ENCODE peak calls at places on chromosomes 2 and 18, in four cellular contexts. One of them, this sample, is unnamed.

GRCh38 chr2:236667526-236667925 is 97.9 kb downstream of the ACKR3 start:
- DNase-seq in K562: no peak
- DNase-seq in HCT116: no peak
- DNase-seq in HepG2: no peak
- DNase-seq in this sample: no peak

GRCh38 chr2:55134316-55134706 is 84.1 kb upstream of the RTN4 start:
- DNase-seq in K562: no peak
- DNase-seq in HCT116: no peak
- DNase-seq in HepG2: no peak
- DNase-seq in this sample: no peak

GRCh38 chr2:213315168-213315876 is 31.1 kb downstream of the SPAG16 start:
- DNase-seq in HepG2: no peak
- DNase-seq in K562: no peak
- DNase-seq in HCT116: no peak
- DNase-seq in this sample: no peak

GRCh38 chr18:33128581-33128980 is 311.9 kb downstream of the CCDC178 start:
- DNase-seq in K562: no peak
- DNase-seq in HCT116: no peak
- DNase-seq in HepG2: no peak
- DNase-seq in this sample: peak

GRCh38 chr2:157508676-157509075 is 64.8 kb upstream of the CYTIP start:
- DNase-seq in HCT116: no peak
- DNase-seq in HepG2: no peak
- DNase-seq in K562: no peak
- DNase-seq in this sample: no peak

GRCh38 chr2:186595219-186595618 is 5.4 kb downstream of the ITGAV start:
- DNase-seq in K562: peak
- DNase-seq in HepG2: peak
- DNase-seq in HCT116: no peak
- DNase-seq in this sample: no peak

GRCh38 chr2:145012806-145013205 is 492.9 kb upstream of the ZEB2 start:
- DNase-seq in HepG2: no peak
- DNase-seq in K562: no peak
- DNase-seq in HCT116: no peak
- DNase-seq in this sample: no peak

GRCh38 chr2:62404948-62405347 is 101.0 kb downstream of the TMEM17 start:
- DNase-seq in K562: no peak
- DNase-seq in HCT116: no peak
- DNase-seq in HepG2: no peak
- DNase-seq in this sample: no peak

GRCh38 chr2:8215982-8216381 is 465.9 kb upstream of the ID2 start:
- DNase-seq in HCT116: no peak
- DNase-seq in HepG2: no peak
- DNase-seq in K562: no peak
- DNase-seq in this sample: no peak

GRCh38 chr2:230885467-230886130 is 20.9 kb downstream of the ITM2C start:
- DNase-seq in HCT116: no peak
- DNase-seq in HepG2: no peak
- DNase-seq in K562: peak
- DNase-seq in this sample: no peak

GRCh38 chr2:43539991-43540860 is 55.6 kb downstream of the THADA start:
- DNase-seq in HCT116: no peak
- DNase-seq in K562: no peak
- DNase-seq in HepG2: no peak
- DNase-seq in this sample: no peak

GRCh38 chr2:1744151-1744445 is 217 bp downstream of the PXDN start:
- DNase-seq in HCT116: no peak
- DNase-seq in HepG2: no peak
- DNase-seq in K562: no peak
- DNase-seq in this sample: no peak
- TF ChIP-seq TCF7L2 in HCT116: no peak
- TF ChIP-seq TCF7L2 in HepG2: no peak
- TF ChIP-seq TCF7L2 in K562: no peak
- TF ChIP-seq TCF7L2 in this sample: no peak

GRCh38 chr2:221476195-221476594 is 95.9 kb downstream of the EPHA4 start:
- DNase-seq in HCT116: no peak
- DNase-seq in HepG2: no peak
- DNase-seq in K562: no peak
- DNase-seq in this sample: no peak

GRCh38 chr2:221477697-221478096 is 94.4 kb downstream of the EPHA4 start:
- DNase-seq in K562: no peak
- DNase-seq in HCT116: no peak
- DNase-seq in HepG2: no peak
- DNase-seq in this sample: no peak

GRCh38 chr2:221480251-221480650 is 91.9 kb downstream of the EPHA4 start:
- DNase-seq in HepG2: no peak
- DNase-seq in K562: no peak
- DNase-seq in HCT116: no peak
- DNase-seq in this sample: no peak

GRCh38 chr2:221482581-221483140 is 89.4 kb downstream of the EPHA4 start:
- DNase-seq in HCT116: no peak
- DNase-seq in K562: no peak
- DNase-seq in HepG2: no peak
- DNase-seq in this sample: no peak

DNA sequence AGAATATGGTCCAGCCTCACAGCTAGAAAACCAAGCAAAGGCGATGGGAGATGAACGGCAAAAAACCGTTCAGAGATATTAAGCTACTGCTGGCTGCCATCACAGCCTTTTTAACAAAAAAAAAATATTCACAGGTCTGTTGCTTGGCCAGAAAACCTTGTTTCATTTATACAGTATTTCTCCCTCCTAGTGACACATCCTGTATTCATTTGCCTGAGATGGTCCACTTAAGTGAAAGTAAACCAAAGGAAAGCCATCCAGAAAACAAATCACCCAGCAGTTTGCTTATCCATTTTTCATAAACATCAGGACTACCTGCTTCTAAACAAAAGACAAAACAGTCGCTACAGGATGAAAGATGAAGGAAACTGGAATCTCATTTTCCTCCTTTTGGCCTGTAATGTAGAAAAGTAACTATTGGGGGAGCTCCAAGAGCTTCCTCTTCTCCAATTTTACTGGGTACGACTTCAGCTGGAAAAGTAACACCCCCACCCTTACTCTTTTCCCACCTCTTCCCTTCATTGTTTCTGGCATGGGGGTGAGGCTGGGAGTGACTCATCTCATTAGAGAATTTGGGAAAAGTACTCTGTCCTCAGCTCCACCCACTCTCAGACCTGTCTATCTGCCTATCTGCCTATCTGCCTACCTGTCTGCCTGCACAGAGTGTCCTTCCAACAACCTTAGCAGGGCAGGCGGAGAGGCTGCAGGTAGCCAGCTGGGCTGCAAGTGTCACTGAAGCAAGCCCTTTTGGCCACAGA is 93.8 kb downstream of the EPHA4 start:
- DNase-seq in K562: no peak
- DNase-seq in HCT116: no peak
- DNase-seq in HepG2: no peak
- DNase-seq in this sample: no peak
- TF ChIP-seq POLR2AphosphoS5 in K562: no peak
- TF ChIP-seq POLR2AphosphoS5 in HCT116: no peak
- TF ChIP-seq POLR2AphosphoS5 in HepG2: no peak
- TF ChIP-seq POLR2AphosphoS5 in this sample: no peak

GRCh38 chr2:34403512-34403911 is 804.4 kb upstream of the FAM98A start:
- DNase-seq in HepG2: no peak
- DNase-seq in K562: no peak
- DNase-seq in HCT116: no peak
- DNase-seq in this sample: no peak
- TF ChIP-seq REST in HepG2: no peak
- TF ChIP-seq REST in K562: no peak
- TF ChIP-seq REST in HCT116: no peak
- TF ChIP-seq REST in this sample: no peak

DNA sequence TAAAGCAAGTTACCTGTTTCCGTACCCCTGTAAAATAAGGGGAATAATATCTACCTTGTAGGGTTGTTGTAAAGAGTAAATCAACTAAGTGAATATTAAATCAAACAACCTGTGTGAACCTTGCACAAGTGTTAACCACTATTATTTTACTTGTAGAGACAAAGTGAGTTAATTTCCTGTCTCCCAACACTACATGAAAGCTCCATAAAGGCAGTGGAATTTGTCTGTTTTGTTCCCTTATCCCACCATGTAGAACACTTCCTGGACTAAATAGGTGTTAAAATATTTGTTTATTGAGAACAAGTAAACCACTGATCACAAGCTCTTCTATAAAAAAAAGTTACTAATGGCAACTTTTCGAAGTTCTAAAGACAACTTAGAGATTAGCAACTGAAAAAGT is 3.3 kb downstream of the ARL5A start:
- DNase-seq in HCT116: no peak
- DNase-seq in K562: no peak
- DNase-seq in HepG2: no peak
- DNase-seq in this sample: no peak
- TF ChIP-seq TCF7L2 in HCT116: no peak
- TF ChIP-seq TCF7L2 in K562: no peak
- TF ChIP-seq TCF7L2 in HepG2: no peak
- TF ChIP-seq TCF7L2 in this sample: no peak

This sample was measured in Panc1.